ENCODE peak calls at places on chromosomes 1 and 21, in seven cellular contexts. Y is activated naive CD8-positive, alpha-beta T cell treated with anti-CD3 and anti-CD28 coated beads, Interleukin-2, amount 10 ng/mL, durations not matched to agents 7 days and 5 days; B is ELR; O is H9; G is NCI-H510A treated with DMSO at 0.1 percent for 48 hours; W is SJSA1; R is endothelial cell. E is an unnamed sample.

GRCh38 chr1:44260792-44261474 is 47.7 kb downstream of the DMAP1 start:
- DNase-seq in G (peak; percentile 96), O (no peak), R (no peak), W (no peak), Y (no peak), B (no peak), E (no peak)

GRCh38 chr1:38648417-38648816 is 211.2 kb downstream of the RRAGC start:
- DNase-seq in B (no peak), Y (no peak), O (no peak), G (no peak), W (no peak), R (no peak), E (no peak)

GRCh38 chr1:151072224-151072623 is 1.7 kb downstream of the GABPB2 start:
- DNase-seq in G (no peak), O (no peak), Y (no peak), B (no peak), R (no peak), W (no peak), E (no peak)

GRCh38 chr21:40844935-40845334 is 2.0 kb downstream of the DSCAM start:
- DNase-seq in G (no peak), W (no peak), B (no peak), Y (no peak), O (no peak), R (no peak), E (no peak)

GRCh38 chr1:10513199-10513598 is 38.4 kb downstream of the PEX14 start:
- DNase-seq in Y (no peak), W (no peak), G (no peak), B (no peak), R (no peak), O (no peak), E (no peak)

GRCh38 chr1:86155061-86155806 is 1.3 kb downstream of the COL24A1 start:
- DNase-seq in Y (peak; percentile 24), O (peak; percentile 68), B (peak; percentile 23), W (no peak), R (peak; percentile 28), G (no peak), E (no peak)

GRCh38 chr1:226946841-226947240 is 6.7 kb downstream of the COQ8A start:
- DNase-seq in R (no peak), O (no peak), Y (no peak), B (peak; percentile 15), W (no peak), G (no peak), E (no peak)

GRCh38 chr21:28729887-28730286 is 262.8 kb downstream of the LTN1 start:
- DNase-seq in B (no peak), G (no peak), Y (no peak), W (no peak), O (no peak), R (no peak), E (no peak)

GRCh38 chr1:174258148-174258550 is 98.8 kb downstream of the RABGAP1L start:
- DNase-seq in Y (no peak), O (peak; percentile 36), R (peak; percentile 56), B (peak; percentile 60), G (peak; percentile 35), W (peak; percentile 15), E (peak; percentile 62)

GRCh38 chr1:149844650-149845255 is 54.6 kb upstream of the BOLA1 start:
- DNase-seq in W (no peak), Y (no peak), B (no peak), R (no peak), G (no peak), O (no peak), E (no peak)

GRCh38 chr1:27637052-27637451 is 2.1 kb upstream of the FGR start:
- DNase-seq in O (no peak), B (peak; percentile 50), W (no peak), G (no peak), Y (no peak), R (no peak), E (no peak)

GRCh38 chr1:9439074-9439761 is 100.0 kb upstream of the SLC25A33 start:
- DNase-seq in W (no peak), G (peak; percentile 98), B (no peak), Y (no peak), R (no peak), O (no peak), E (no peak)

GRCh38 chr1:11648732-11649158 is 5.5 kb downstream of the FBXO2 start:
- DNase-seq in W (no peak), Y (peak; percentile 66), G (no peak), O (peak; percentile 77), R (no peak), B (no peak), E (no peak)

GRCh38 chr1:214241060-214241459 is 39.9 kb upstream of the SMYD2 start:
- DNase-seq in O (no peak), R (no peak), G (no peak), Y (no peak), B (peak; percentile 51), W (no peak), E (no peak)

GRCh38 chr1:210364479-210364878 is 35.8 kb downstream of the HHAT start:
- DNase-seq in G (no peak), B (no peak), W (no peak), O (peak; percentile 20), Y (no peak), R (no peak), E (no peak)

GRCh38 chr1:67729872-67730271 is 44.9 kb downstream of the GADD45A start:
- DNase-seq in G (no peak), B (no peak), W (no peak), Y (no peak), O (no peak), R (no peak), E (no peak)

GRCh38 chr1:167644551-167644950 is 14.5 kb downstream of the RCSD1 start:
- DNase-seq in Y (no peak), B (no peak), O (no peak), W (no peak), G (no peak), R (no peak), E (no peak)

GRCh38 chr1:110283677-110284076 is 55.5 kb upstream of the RBM15 start:
- DNase-seq in Y (no peak), R (no peak), O (no peak), B (peak; percentile 28), W (no peak), G (no peak), E (no peak)

GRCh38 chr1:241715956-241716355 is 63.9 kb downstream of the WDR64 start:
- DNase-seq in G (no peak), Y (no peak), W (no peak), R (no peak), B (no peak), O (no peak), E (no peak)

GRCh38 chr1:74465193-74465681 is 47.2 kb downstream of the LRRC53 start:
- DNase-seq in Y (no peak), O (no peak), G (no peak), B (no peak), W (no peak), R (no peak), E (no peak)

GRCh38 chr1:151012684-151013471 is 4.6 kb downstream of the PRUNE1 start:
- DNase-seq in W (no peak), G (no peak), O (no peak), B (no peak), Y (no peak), R (no peak), E (no peak)

GRCh38 chr1:182617075-182617429 is 12.9 kb upstream of the RGS16 start:
- DNase-seq in W (no peak), G (peak; percentile 76), Y (no peak), O (no peak), B (no peak), R (no peak), E (no peak)

GRCh38 chr21:46229133-46229922 is 754 bp upstream of the LSS start:
- DNase-seq in Y (no peak), W (peak; percentile 40), G (peak; percentile 49), B (peak; percentile 39), O (no peak), R (no peak), E (peak; percentile 40)

GRCh38 chr1:220526294-220526693 is 1.6 kb upstream of the MARK1 start:
- DNase-seq in O (peak; percentile 43), W (no peak), R (no peak), G (peak; percentile 10), Y (no peak), B (peak; percentile 3), E (no peak)

GRCh38 chr1:100287162-100287561 is 21.1 kb downstream of the RTCA start:
- DNase-seq in Y (no peak), R (no peak), O (no peak), G (no peak), B (no peak), W (no peak), E (no peak)

GRCh38 chr1:25519624-25520023 is 23.8 kb upstream of the LDLRAP1 start:
- DNase-seq in W (no peak), O (no peak), B (peak; percentile 91), Y (no peak), R (no peak), G (no peak), E (no peak)

GRCh38 chr1:160789702-160790611 is 6.0 kb upstream of the LY9 start:
- DNase-seq in W (no peak), G (no peak), B (no peak), R (no peak), Y (no peak), O (no peak), E (no peak)

GRCh38 chr1:204268101-204268500 is 54.3 kb upstream of the GOLT1A start:
- DNase-seq in B (no peak), O (no peak), G (no peak), W (no peak), R (no peak), Y (no peak), E (no peak)

GRCh38 chr1:36175137-36176095 is 19.5 kb downstream of the MAP7D1 start:
- DNase-seq in O (peak; percentile 48), Y (no peak), B (no peak), R (no peak), W (no peak), G (peak; percentile 69), E (no peak)

E was measured in NT2/D1.